ENCODE peak calls at places on chromosomes 5 and 9, in seven cellular contexts. T is brain microvascular endothelial cell, Z is GM23248, H is AG10803, R is iPS-NIHi11, O is BJ, D is T follicular helper cell. E is an unnamed sample.

GRCh38 chr5:143618146-143618545 is 193.8 kb upstream of the HMHB1 start:
- DNase-seq in R (no peak), T (no peak), Z (no peak), O (no peak), D (no peak), H (no peak), E (no peak)

GRCh38 chr5:97162045-97162444 is 19.6 kb upstream of the LIX1 start:
- DNase-seq in O (peak), T (peak), H (peak), R (peak), Z (peak), D (peak), E (no peak)

GRCh38 chr9:101594796-101595195 is at the start of gene PPP3R2:
- DNase-seq in H (no peak), Z (no peak), O (no peak), R (no peak), D (no peak), T (no peak), E (no peak)

GRCh38 chr9:38092200-38092524 is 23.1 kb upstream of the SHB start:
- DNase-seq in T (no peak), D (no peak), O (no peak), Z (no peak), R (no peak), H (no peak), E (no peak)

GRCh38 chr9:133484671-133485437 is 6.0 kb upstream of the SLC2A6 start:
- DNase-seq in T (no peak), R (no peak), H (no peak), D (no peak), Z (no peak), O (no peak), E (no peak)

GRCh38 chr9:119370816-119371215 is 1.6 kb upstream of the BRINP1 start:
- DNase-seq in H (peak), R (peak), O (no peak), D (no peak), Z (peak), T (peak), E (peak)

GRCh38 chr5:172858990-172859811 is 25.1 kb downstream of the ERGIC1 start:
- DNase-seq in T (peak), O (no peak), R (no peak), D (no peak), Z (peak), H (peak), E (peak)

GRCh38 chr5:52794519-52794918 is 6.8 kb downstream of the ITGA1 start:
- DNase-seq in Z (no peak), D (no peak), O (no peak), R (no peak), H (no peak), T (no peak), E (no peak)

GRCh38 chr9:89523948-89524347 is 26.0 kb upstream of the SEMA4D start:
- DNase-seq in O (no peak), H (no peak), Z (no peak), D (peak), T (no peak), R (no peak), E (no peak)

E was measured in mucosa of descending colon.